ENCODE peak calls at places on chromosomes 6 and 20, in four cellular contexts. Q, W, Z and A are unnamed samples.

GRCh38 chr6:39835856-39836442 is 43.8 kb downstream of the DAAM2 start:
- DNase-seq in Q (peak), W (no peak), Z (no peak), A (no peak)

GRCh38 chr6:130019796-130020105 is 1.4 kb downstream of the L3MBTL3 start:
- DNase-seq in Q (no peak), W (no peak), Z (peak), A (no peak)

GRCh38 chr6:39657355-39657754 is 67.9 kb downstream of the KIF6 start:
- DNase-seq in Q (no peak), W (no peak), Z (no peak), A (no peak)

GRCh38 chr6:31972709-31973350 is 892 bp upstream of the DXO start:
- DNase-seq in Q (peak), W (no peak), Z (no peak), A (no peak)

GRCh38 chr6:22146581-22147468 is 150.0 kb downstream of the PRL start:
- DNase-seq in Q (no peak), W (no peak), Z (peak), A (no peak)

GRCh38 chr6:98834060-98835031 is at the start of gene POU3F2:
- DNase-seq in Q (peak), W (peak), Z (peak), A (peak)

GRCh38 chr6:71402101-71402500 is 113.5 kb downstream of the OGFRL1 start:
- DNase-seq in Q (no peak), W (no peak), Z (no peak), A (no peak)

GRCh38 chr6:121033091-121033490 is 301.2 kb downstream of the TBC1D32 start:
- DNase-seq in Q (no peak), W (no peak), Z (no peak), A (no peak)

GRCh38 chr6:4313044-4313686 is 177.8 kb upstream of the ECI2 start:
- DNase-seq in Q (peak), W (no peak), Z (no peak), A (no peak)

GRCh38 chr6:150297327-150298028 is 71.3 kb upstream of the IYD start:
- DNase-seq in Q (peak), W (no peak), Z (no peak), A (no peak)

GRCh38 chr20:44446111-44446722 is 29.5 kb upstream of the TTPAL start:
- DNase-seq in Q (no peak), W (no peak), Z (no peak), A (no peak)

GRCh38 chr6:48628316-48628715 is 517.3 kb upstream of the PTCHD4 start:
- DNase-seq in Q (peak), W (no peak), Z (no peak), A (no peak)

GRCh38 chr6:111846511-111847409 is 26.5 kb downstream of the FYN start:
- DNase-seq in Q (no peak), W (no peak), Z (no peak), A (no peak)

GRCh38 chr6:105892577-105893262 is 193.4 kb upstream of the PRDM1 start:
- DNase-seq in Q (no peak), W (no peak), Z (no peak), A (no peak)

GRCh38 chr6:122042851-122043250 is 356.6 kb upstream of the HSF2 start:
- DNase-seq in Q (no peak), W (no peak), Z (no peak), A (no peak)

GRCh38 chr6:135281907-135282306 is 100.8 kb downstream of the MYB start:
- DNase-seq in Q (no peak), W (no peak), Z (no peak), A (no peak)

GRCh38 chr20:24095753-24096152 is 107.2 kb upstream of the GGTLC1 start:
- DNase-seq in Q (no peak), W (no peak), Z (no peak), A (no peak)

GRCh38 chr6:147204060-147204785 is at the start of gene STXBP5:
- DNase-seq in Q (no peak), W (peak), Z (peak), A (peak)

GRCh38 chr20:25484911-25485511 is 77.5 kb downstream of the GINS1 start:
- DNase-seq in Q (peak), W (no peak), Z (no peak), A (no peak)

GRCh38 chr20:42277203-42277602 is 659.0 kb upstream of the CHD6 start:
- DNase-seq in Q (no peak), W (no peak), Z (peak), A (no peak)

GRCh38 chr6:84428300-84428907 is 201.0 kb upstream of the CEP162 start:
- DNase-seq in Q (peak), W (peak), Z (peak), A (no peak)

GRCh38 chr6:148611213-148611612 is 135.6 kb upstream of the UST start:
- DNase-seq in Q (no peak), W (no peak), Z (no peak), A (no peak)

GRCh38 chr6:484086-484728 is 92.7 kb downstream of the IRF4 start:
- DNase-seq in Q (no peak), W (no peak), Z (no peak), A (no peak)

GRCh38 chr6:149088361-149088760 is 229.2 kb upstream of the TAB2 start:
- DNase-seq in Q (no peak), W (no peak), Z (no peak), A (no peak)

DNA sequence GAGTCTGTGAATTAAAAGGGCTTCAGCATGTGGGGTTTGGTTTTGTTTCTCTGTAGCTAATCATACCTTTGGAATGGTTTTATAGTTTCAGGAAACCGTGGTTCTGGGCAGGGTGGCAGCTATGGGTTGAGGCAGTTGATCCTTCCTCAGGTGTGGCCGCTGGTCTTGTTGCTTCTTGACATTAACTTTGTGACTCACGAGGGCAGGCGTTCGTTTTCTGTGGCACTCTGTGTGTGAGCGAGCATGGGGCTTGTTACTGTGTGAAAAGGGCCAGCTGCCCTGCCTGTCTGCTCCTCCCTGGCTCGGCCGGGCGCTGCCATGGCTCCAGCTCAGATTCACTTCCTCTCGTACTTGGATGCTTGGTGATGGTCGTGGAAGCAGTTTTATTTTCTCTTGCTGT is 16.2 kb downstream of the DNAJC5 start:
- DNase-seq in Q (no peak), W (no peak), Z (no peak), A (no peak)
- H3K27ac ChIP-seq in Q (peak), W (no peak), Z (no peak), A (no peak)

DNA sequence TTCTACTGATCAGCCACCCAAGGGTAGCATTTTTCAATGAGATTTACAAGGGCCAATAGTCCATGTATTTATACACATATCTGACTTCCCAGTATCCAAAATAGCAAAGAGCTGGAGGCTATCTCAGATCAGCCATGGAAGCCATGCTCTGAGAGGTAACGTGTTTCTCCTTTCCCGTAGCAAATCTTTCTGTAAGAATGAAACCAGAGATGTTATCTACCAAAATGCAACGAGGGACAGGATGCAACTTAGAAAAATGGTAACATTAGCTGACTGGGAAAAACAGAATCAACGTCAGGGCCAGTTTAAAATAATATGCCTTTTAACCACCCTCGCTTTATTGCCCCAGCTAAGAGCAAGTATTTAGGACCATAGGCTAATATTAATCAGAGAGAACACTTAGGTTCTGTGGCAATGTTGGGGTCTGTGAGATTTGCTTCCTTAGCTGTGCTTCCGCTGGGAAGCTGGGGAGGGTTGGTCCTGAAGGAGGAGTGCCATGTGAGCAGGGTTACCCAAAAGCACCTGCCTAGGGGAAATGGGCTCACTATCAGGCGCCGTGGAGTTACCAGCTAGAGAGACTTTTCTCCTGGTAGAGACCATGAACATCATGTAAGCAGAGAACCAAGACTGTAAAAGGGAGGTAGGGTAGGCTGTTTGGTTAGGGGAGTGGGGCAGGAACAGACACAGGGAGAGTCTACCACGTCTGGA is 1.2 kb downstream of the ZNF831 start:
- DNase-seq in Q (no peak), W (no peak), Z (no peak), A (no peak)
- H3K27ac ChIP-seq in Q (no peak), W (no peak), Z (no peak), A (peak)

GRCh38 chr20:60046436-60046835 is 88.2 kb downstream of the CDH26 start:
- DNase-seq in Q (no peak), W (no peak), Z (no peak), A (no peak)
- H3K27ac ChIP-seq in Q (no peak), W (no peak), Z (no peak), A (no peak)

GRCh38 chr6:44223471-44224153 is at the start of gene SLC29A1:
- DNase-seq in Q (no peak), W (peak), Z (peak), A (peak)

GRCh38 chr6:44222987-44223470 is 366 bp upstream of the SLC29A1 start:
- DNase-seq in Q (no peak), W (no peak), Z (no peak), A (no peak)

GRCh38 chr6:44221291-44221960 is 2.0 kb upstream of the SLC29A1 start:
- DNase-seq in Q (peak), W (peak), Z (peak), A (peak)

GRCh38 chr6:44221961-44222335 is 1.4 kb upstream of the SLC29A1 start:
- DNase-seq in Q (no peak), W (no peak), Z (no peak), A (no peak)

DNA sequence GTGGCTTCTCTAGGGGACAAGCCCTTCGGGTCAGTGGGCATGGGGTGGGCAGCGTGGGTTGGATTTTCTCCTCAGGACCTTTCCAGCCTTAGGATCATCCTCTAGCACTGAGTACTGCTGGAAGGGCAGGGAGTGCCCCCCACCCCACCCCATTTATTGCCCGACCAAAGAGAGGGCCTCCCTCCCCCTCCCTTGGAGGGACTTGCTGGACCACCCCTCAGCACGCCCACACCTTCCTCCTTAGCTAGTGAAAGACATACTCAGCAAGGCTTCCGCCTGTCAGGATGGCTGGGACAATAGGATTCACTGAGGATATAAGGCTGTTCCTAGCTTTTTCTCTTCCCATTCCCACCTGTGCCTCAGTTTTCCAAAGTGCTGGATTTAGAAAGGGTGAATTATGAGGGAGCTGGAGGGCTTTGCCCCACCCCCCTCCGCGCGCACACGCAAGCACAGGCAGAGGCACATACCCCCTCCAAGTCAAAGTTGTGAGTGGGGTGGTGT is 859 bp upstream of the SLC29A1 start:
- DNase-seq in Q (no peak), W (no peak), Z (no peak), A (no peak)
- H3K27ac ChIP-seq in Q (no peak), W (peak), Z (no peak), A (no peak)

DNA sequence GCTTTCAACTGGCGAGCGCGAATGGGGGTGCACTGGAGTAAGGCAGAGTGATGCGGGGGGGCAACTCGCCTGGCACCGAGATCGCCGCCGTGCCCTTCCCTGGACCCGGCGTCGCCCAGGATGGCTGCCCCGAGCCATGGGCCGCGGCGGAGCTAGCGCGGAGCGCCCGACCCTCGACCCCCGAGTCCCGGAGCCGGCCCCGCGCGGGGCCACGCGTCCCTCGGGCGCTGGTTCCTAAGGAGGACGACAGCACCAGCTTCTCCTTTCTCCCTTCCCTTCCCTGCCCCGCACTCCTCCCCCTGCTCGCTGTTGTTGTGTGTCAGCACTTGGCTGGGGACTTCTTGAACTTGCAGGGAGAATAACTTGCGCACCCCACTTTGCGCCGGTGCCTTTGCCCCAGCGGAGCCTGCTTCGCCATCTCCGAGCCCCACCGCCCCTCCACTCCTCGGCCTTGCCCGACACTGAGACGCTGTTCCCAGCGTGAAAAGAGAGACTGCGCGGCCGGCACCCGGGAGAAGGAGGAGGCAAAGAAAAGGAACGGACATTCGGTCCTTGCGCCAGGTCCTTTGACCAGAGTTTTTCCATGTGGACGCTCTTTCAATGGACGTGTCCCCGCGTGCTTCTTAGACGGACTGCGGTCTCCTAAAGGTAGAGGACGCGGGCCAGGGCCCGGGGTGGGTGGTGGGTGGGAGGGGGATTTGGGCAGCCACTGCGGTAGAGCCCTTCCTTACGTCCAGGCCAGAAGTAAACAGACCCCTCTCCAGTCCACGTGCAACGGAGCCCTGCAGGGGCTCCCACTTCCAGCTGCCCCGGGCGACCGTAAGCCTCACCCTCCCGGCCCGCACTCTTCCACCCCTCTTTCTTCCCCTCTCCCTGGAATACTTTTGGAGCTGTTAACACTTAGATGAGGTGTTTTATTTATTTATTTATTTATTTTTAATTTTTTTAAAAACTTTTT is 1.0 kb downstream of the BMP2 start:
- DNase-seq in Q (peak), W (peak), Z (peak), A (no peak)
- H3K27ac ChIP-seq in Q (no peak), W (peak), Z (no peak), A (no peak)